ENCODE peak calls at places on chromosomes 7 and 10, in ten cellular contexts. U is NCI-H510A treated with DMSO at 0.1 percent for 48 hours; N is nucleus accumbens; X is transverse colon; Y is pancreas; P is astrocyte; Q is CD8-positive, alpha-beta T cell; T is activated CD4-positive, CD25-positive, alpha-beta regulatory T cell treated with anti-CD3 and anti-CD28 coated beads, Interleukin-2, amount 50 U/mL, for 72 hours; L is Ammon's horn; K is upper lobe of left lung. J is an unnamed sample.

GRCh38 chr10:62627985-62628384 is 176.5 kb upstream of the ADO start:
- DNase-seq in U (no peak), N (no peak), X (no peak), Y (no peak), P (peak; percentile 13), Q (no peak), T (no peak), L (no peak), K (no peak), J (no peak)

GRCh38 chr10:73625004-73625883 is 16.0 kb downstream of the MYOZ1 start:
- DNase-seq in U (peak; percentile 47), N (peak; percentile 65), X (peak; percentile 32), Y (no peak), P (peak; percentile 32), Q (no peak), T (no peak), L (peak; percentile 36), K (peak; percentile 91), J (no peak)

GRCh38 chr7:26937956-26938623 is 73.7 kb upstream of the SKAP2 start:
- DNase-seq in U (no peak), N (no peak), X (no peak), Y (no peak), P (no peak), Q (no peak), T (no peak), L (no peak), K (no peak), J (no peak)

GRCh38 chr7:84069036-84069435 is 125.6 kb downstream of the SEMA3A start:
- DNase-seq in U (no peak), N (no peak), X (no peak), Y (no peak), P (no peak), Q (no peak), T (no peak), L (no peak), K (no peak), J (no peak)

GRCh38 chr7:30149640-30150272 is 15.0 kb downstream of the MTURN start:
- DNase-seq in U (no peak), N (no peak), X (no peak), Y (no peak), P (no peak), Q (no peak), T (no peak), L (no peak), K (no peak), J (no peak)

GRCh38 chr7:49926720-49927119 is 153.3 kb downstream of the VWC2 start:
- DNase-seq in U (no peak), N (no peak), X (no peak), Y (no peak), P (no peak), Q (no peak), T (no peak), L (no peak), K (no peak), J (no peak)

GRCh38 chr10:90742189-90742588 is 115.7 kb downstream of the HTR7 start:
- DNase-seq in U (no peak), N (no peak), X (no peak), Y (no peak), P (peak; percentile 56), Q (no peak), T (no peak), L (peak; percentile 42), K (no peak), J (no peak)

GRCh38 chr10:63286340-63286739 is 153.2 kb downstream of the NRBF2 start:
- DNase-seq in U (no peak), N (no peak), X (no peak), Y (no peak), P (peak; percentile 63), Q (no peak), T (no peak), L (no peak), K (no peak), J (no peak)

GRCh38 chr10:32795598-32796183 is 162.3 kb downstream of the ITGB1 start:
- DNase-seq in U (peak; percentile 44), N (no peak), X (no peak), Y (no peak), P (peak; percentile 18), Q (no peak), T (no peak), L (peak; percentile 40), K (no peak), J (no peak)

GRCh38 chr7:155222578-155222977 is 75.1 kb upstream of the INSIG1 start:
- DNase-seq in U (no peak), N (no peak), X (no peak), Y (no peak), P (no peak), Q (no peak), T (no peak), L (no peak), K (no peak), J (no peak)

GRCh38 chr7:34133983-34134782 is 228.8 kb downstream of the BMPER start:
- DNase-seq in U (peak; percentile 68), N (peak; percentile 27), X (peak; percentile 42), Y (peak; percentile 20), P (peak; percentile 67), Q (no peak), T (no peak), L (peak; percentile 65), K (no peak), J (peak; percentile 69)

GRCh38 chr7:32154797-32155196 is 84.6 kb upstream of the PDE1C start:
- DNase-seq in U (no peak), N (no peak), X (no peak), Y (no peak), P (peak; percentile 25), Q (no peak), T (no peak), L (peak; percentile 31), K (peak; percentile 5), J (no peak)

GRCh38 chr7:73921623-73922528 is 60.9 kb downstream of the TMEM270 start:
- DNase-seq in U (no peak), N (no peak), X (no peak), Y (no peak), P (no peak), Q (no peak), T (no peak), L (no peak), K (no peak), J (peak; percentile 65)

GRCh38 chr7:43112941-43113621 is 634 bp downstream of the HECW1 start:
- DNase-seq in U (no peak), N (peak; percentile 58), X (no peak), Y (peak; percentile 18), P (peak; percentile 57), Q (no peak), T (no peak), L (peak; percentile 16), K (peak; percentile 85), J (peak; percentile 59)

GRCh38 chr10:45008524-45009161 is 7.9 kb downstream of the ZNF22 start:
- DNase-seq in U (peak; percentile 91), N (no peak), X (no peak), Y (peak; percentile 37), P (peak; percentile 78), Q (peak; percentile 17), T (no peak), L (peak; percentile 90), K (no peak), J (no peak)

GRCh38 chr7:142799483-142799882 is 28.7 kb downstream of the PRSS2 start:
- DNase-seq in U (no peak), N (no peak), X (no peak), Y (no peak), P (no peak), Q (no peak), T (no peak), L (no peak), K (no peak), J (no peak)

GRCh38 chr7:1967512-1968396 is 265.0 kb downstream of the MAD1L1 start:
- DNase-seq in U (no peak), N (no peak), X (no peak), Y (no peak), P (no peak), Q (no peak), T (no peak), L (no peak), K (peak; percentile 77), J (peak; percentile 37)

J was measured in suprapubic skin.